ENCODE peak calls at places on chromosomes 11 and 22, in four cellular contexts. W is H9, P is PC-3, V is IMR-90. R is an unnamed sample.

GRCh38 chr11:90908074-90908473 is 685.2 kb upstream of the CHORDC1 start:
- DNase-seq in W (no peak), P (peak), V (no peak), R (no peak)

GRCh38 chr11:92759571-92760214 is 209.8 kb upstream of the MTNR1B start:
- DNase-seq in W (no peak), P (no peak), V (no peak), R (no peak)

GRCh38 chr22:20644071-20644642 is 129.8 kb upstream of the SERPIND1 start:
- DNase-seq in W (no peak), P (no peak), V (no peak), R (no peak)

GRCh38 chr11:119368121-119369034 is 13.1 kb downstream of the USP2 start:
- DNase-seq in W (no peak), P (peak), V (peak), R (peak)

GRCh38 chr22:48742556-48743343 is 1084.9 kb downstream of the BRD1 start:
- DNase-seq in W (no peak), P (no peak), V (no peak), R (peak)

GRCh38 chr11:96167787-96168186 is 175.2 kb downstream of the MAML2 start:
- DNase-seq in W (no peak), P (no peak), V (no peak), R (no peak)

GRCh38 chr11:126718319-126718718 is 282.3 kb downstream of the KIRREL3 start:
- DNase-seq in W (no peak), P (no peak), V (peak), R (no peak)

GRCh38 chr11:76209671-76209955 is 3.3 kb upstream of the WNT11 start:
- DNase-seq in W (no peak), P (no peak), V (no peak), R (no peak)

GRCh38 chr11:110251837-110252236 is 44.6 kb downstream of the RDX start:
- DNase-seq in W (no peak), P (peak), V (peak), R (no peak)

GRCh38 chr11:72721689-72722049 is 30.5 kb downstream of the ARAP1 start:
- DNase-seq in W (no peak), P (no peak), V (no peak), R (no peak)

GRCh38 chr11:27621440-27622161 is 78.7 kb downstream of the BDNF start:
- DNase-seq in W (no peak), P (peak), V (peak), R (no peak)

GRCh38 chr22:25172153-25172552 is 27.5 kb upstream of the CRYBB3 start:
- DNase-seq in W (no peak), P (peak), V (no peak), R (no peak)

GRCh38 chr11:115623021-115623451 is 118.8 kb upstream of the CADM1 start:
- DNase-seq in W (no peak), P (peak), V (peak), R (peak)

GRCh38 chr11:16611395-16612233 is 126.8 kb upstream of the C11orf58 start:
- DNase-seq in W (peak), P (no peak), V (no peak), R (no peak)

GRCh38 chr22:42926768-42927167 is 69.7 kb upstream of the ARFGAP3 start:
- DNase-seq in W (no peak), P (no peak), V (no peak), R (no peak)

GRCh38 chr22:42924436-42924835 is 67.4 kb upstream of the ARFGAP3 start:
- DNase-seq in W (no peak), P (no peak), V (no peak), R (no peak)

GRCh38 chr22:42927966-42928365 is 70.9 kb upstream of the ARFGAP3 start:
- DNase-seq in W (no peak), P (no peak), V (no peak), R (no peak)

GRCh38 chr22:42925598-42925997 is 68.5 kb upstream of the ARFGAP3 start:
- DNase-seq in W (no peak), P (no peak), V (no peak), R (no peak)

DNA sequence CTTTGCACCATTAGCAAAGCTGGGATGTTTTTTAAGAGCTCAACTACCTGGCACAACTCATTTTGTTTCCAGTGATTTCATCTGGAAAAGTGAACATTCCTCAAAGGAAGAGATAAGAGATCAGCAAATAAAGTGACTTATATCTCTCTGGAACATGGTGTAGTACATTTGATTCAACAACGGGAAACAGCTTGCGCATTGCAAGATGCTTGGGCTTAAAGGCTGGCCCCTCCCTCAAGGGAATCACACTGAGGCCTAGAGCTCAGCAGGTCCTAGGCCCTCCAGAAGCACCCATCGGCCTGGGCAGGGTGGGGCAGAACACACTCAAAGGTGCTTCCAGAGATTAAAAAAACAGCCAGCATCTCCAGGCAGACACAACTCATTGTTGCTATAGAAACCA is 69.0 kb upstream of the ARFGAP3 start:
- DNase-seq in W (no peak), P (peak), V (no peak), R (no peak)
- H3K27ac ChIP-seq in W (no peak), P (no peak), V (no peak), R (peak)

DNA sequence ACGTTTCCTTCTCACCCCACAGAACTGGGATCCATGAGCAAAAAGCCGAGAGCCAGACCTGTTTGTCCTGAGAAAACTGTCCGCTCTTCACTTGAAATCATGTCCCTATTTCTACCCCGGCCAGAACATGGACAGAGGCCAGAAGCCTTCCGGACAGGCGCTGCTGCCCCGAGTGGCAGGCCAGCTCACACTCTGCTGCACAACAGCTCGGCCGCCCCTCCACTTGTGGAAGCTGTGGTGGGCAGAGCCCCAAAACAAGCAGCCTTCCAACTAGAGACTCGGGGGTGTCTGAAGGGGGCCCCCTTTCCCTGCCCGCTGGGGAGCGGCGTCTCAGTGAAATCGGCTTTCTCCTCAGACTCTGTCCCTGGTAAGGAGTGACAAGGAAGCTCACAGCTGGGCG is 24.0 kb downstream of the CD5 start:
- DNase-seq in W (no peak), P (no peak), V (no peak), R (no peak)
- TF ChIP-seq CTCF in W (peak), P (peak), V (no peak), R (no peak)

GRCh38 chr11:35111171-35112055 is 27.6 kb upstream of the CD44 start:
- DNase-seq in W (no peak), P (peak), V (peak), R (no peak)
- H3K27ac ChIP-seq in W (no peak), P (peak), V (peak), R (no peak)

GRCh38 chr22:46985507-46985882 is 223.0 kb downstream of the TBC1D22A start:
- DNase-seq in W (no peak), P (no peak), V (no peak), R (no peak)
- TF ChIP-seq CTCF in W (no peak), P (peak), V (peak), R (no peak)

GRCh38 chr22:28921585-28921879 is 38.2 kb downstream of the ZNRF3 start:
- DNase-seq in W (no peak), P (no peak), V (no peak), R (no peak)

GRCh38 chr22:28923826-28924732 is 40.7 kb downstream of the ZNRF3 start:
- DNase-seq in W (no peak), P (no peak), V (no peak), R (no peak)

GRCh38 chr22:28920757-28921584 is 37.6 kb downstream of the ZNRF3 start:
- DNase-seq in W (no peak), P (no peak), V (no peak), R (no peak)

GRCh38 chr22:28925916-28926315 is 42.5 kb downstream of the ZNRF3 start:
- DNase-seq in W (peak), P (no peak), V (no peak), R (no peak)

DNA sequence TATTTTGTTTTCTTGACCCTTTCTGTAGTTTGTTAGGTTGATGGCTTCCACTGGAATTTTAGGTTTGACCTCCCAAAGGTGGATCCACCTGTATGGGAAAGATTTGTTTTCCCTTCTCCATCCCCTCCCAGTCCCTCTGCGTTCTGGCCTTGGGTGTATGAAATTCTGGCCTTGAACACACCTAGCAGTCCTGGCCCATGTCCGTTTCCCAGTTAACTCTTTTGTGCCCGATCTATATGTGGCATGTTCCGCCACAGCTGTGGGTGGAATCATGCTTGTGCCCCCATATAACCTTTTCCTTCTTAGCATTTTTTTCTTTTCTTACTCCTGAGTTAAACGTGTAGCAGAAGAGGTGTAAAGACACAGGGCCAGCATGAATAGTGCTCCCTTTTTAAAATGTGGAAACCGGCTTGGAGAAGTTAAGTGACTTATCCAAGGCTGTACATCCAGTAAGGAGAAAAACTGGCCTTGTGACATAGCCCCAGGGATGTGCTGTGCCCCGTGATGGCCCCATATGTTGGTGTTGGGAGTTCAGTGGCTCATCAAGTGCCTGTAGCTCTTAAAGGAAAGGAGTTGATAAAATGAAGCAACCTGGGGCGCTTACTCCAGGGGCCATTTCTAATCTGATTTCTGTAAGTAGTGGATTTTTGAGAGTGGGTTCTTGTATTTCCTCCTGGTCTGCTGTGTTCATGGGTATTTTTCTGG is 39.3 kb downstream of the ZNRF3 start:
- DNase-seq in W (no peak), P (no peak), V (no peak), R (no peak)
- H3K27ac ChIP-seq in W (no peak), P (no peak), V (no peak), R (no peak)

DNA sequence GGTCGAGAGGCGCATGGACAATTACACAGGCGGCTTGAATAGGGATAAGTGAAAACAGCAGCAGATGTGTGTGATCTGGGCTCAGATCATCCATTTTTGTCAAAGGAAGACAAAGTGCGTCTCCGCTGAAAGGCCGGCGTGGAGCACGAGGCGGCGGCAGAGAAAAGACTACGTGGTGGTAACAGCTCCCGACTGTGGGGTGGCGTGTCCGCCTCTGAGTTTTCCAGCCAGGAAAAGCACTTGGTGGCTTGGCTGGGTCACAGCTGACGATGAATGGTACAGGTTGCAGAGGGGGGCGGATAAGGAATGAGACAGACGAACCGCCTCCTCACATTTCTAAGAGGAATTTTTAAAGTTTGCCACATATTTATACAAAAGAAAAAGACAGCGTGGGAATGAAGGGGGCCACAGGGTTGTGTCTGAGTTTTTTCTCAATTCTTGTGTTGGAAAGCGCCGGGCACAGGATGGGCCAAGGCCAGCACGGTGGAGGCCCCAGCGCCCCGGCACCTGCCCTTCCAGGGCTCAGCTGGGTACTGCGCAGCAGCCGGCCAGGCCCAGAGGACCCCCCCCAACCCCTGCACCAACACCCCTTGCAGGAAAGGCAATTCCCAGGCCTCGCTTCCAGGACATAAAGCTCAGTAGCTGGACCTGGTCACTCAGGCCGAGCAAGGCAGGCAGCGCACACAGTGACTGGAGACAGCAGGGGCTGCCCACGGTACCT is 80.5 kb downstream of the TRMU start:
- DNase-seq in W (no peak), P (no peak), V (peak), R (no peak)
- TF ChIP-seq CTCF in W (no peak), P (no peak), V (no peak), R (no peak)

GRCh38 chr11:94909371-94909820 is 64.0 kb downstream of the CWC15 start:
- DNase-seq in W (no peak), P (no peak), V (peak), R (no peak)

GRCh38 chr11:94912806-94913205 is 60.5 kb downstream of the CWC15 start:
- DNase-seq in W (no peak), P (no peak), V (no peak), R (no peak)

GRCh38 chr11:94910779-94911178 is 62.6 kb downstream of the CWC15 start:
- DNase-seq in W (no peak), P (no peak), V (peak), R (no peak)

DNA sequence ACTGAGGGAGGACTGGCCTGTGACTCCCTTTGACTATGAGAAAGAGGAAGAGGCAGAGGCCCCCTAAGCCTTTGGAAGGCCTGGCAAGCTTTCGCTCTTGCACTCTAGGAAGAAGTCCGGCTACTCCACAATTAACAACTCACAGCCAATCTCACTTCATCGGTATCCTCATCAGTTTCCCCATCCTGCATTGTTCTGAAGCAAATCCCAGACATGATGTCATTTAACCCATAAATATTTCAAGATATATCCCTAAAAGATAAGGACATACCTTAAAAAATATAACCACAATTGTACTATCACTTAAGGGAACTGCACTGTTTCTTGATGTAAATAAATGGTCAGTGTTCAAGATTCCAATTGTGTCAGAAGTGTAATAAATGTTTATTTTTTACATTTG is 63.1 kb downstream of the CWC15 start:
- DNase-seq in W (no peak), P (no peak), V (no peak), R (no peak)
- H3K27ac ChIP-seq in W (no peak), P (no peak), V (peak), R (no peak)